ENCODE peak calls at places on chromosomes 5 and 9, in four cellular contexts. V is GM23338, M is lung, E is globus pallidus. C is an unnamed sample.

GRCh38 chr9:2022560-2022959 is 7.4 kb downstream of the SMARCA2 start:
- DNase-seq in V (no peak), M (no peak), E (no peak), C (no peak)

GRCh38 chr9:38697901-38698300 is 22.0 kb downstream of the FAM240B start:
- DNase-seq in V (no peak), M (no peak), E (no peak), C (no peak)

GRCh38 chr5:83543898-83544297 is 72.4 kb downstream of the VCAN start:
- DNase-seq in V (no peak), M (no peak), E (no peak), C (no peak)

GRCh38 chr5:111927191-111927590 is 170.2 kb upstream of the NREP start:
- DNase-seq in V (no peak), M (no peak), E (no peak), C (no peak)

GRCh38 chr9:103816146-103816545 is 278.0 kb upstream of the SMC2 start:
- DNase-seq in V (no peak), M (no peak), E (no peak), C (no peak)

GRCh38 chr5:1178529-1179382 is 22.6 kb upstream of the SLC6A19 start:
- DNase-seq in V (no peak), M (no peak), E (no peak), C (no peak)

GRCh38 chr9:22992781-22993180 is 546.2 kb downstream of the DMRTA1 start:
- DNase-seq in V (no peak), M (no peak), E (no peak), C (no peak)

GRCh38 chr9:76905661-76905983 is 292 bp downstream of the PRUNE2 start:
- DNase-seq in V (peak), M (no peak), E (no peak), C (no peak)

GRCh38 chr5:68740204-68740910 is 353.5 kb upstream of the SLC30A5 start:
- DNase-seq in V (no peak), M (no peak), E (no peak), C (no peak)

GRCh38 chr5:6543346-6543730 is 89.5 kb downstream of the NSUN2 start:
- DNase-seq in V (no peak), M (no peak), E (no peak), C (no peak)

GRCh38 chr9:7300484-7300883 is 499.1 kb downstream of the DMAC1 start:
- DNase-seq in V (no peak), M (no peak), E (no peak), C (no peak)

GRCh38 chr5:131679911-131680310 is 44.9 kb upstream of the RAPGEF6 start:
- DNase-seq in V (no peak), M (no peak), E (no peak), C (no peak)

GRCh38 chr5:39211773-39212172 is 7.6 kb downstream of the FYB1 start:
- DNase-seq in V (no peak), M (no peak), E (no peak), C (no peak)

GRCh38 chr5:5967373-5967772 is 411.0 kb downstream of the MED10 start:
- DNase-seq in V (no peak), M (peak), E (no peak), C (no peak)

GRCh38 chr9:91847576-91847975 is 102.5 kb downstream of the ROR2 start:
- DNase-seq in V (peak), M (no peak), E (no peak), C (no peak)

GRCh38 chr9:38367898-38368297 is 24.6 kb upstream of the ALDH1B1 start:
- DNase-seq in V (no peak), M (no peak), E (no peak), C (no peak)

GRCh38 chr5:9534881-9535517 is 10.9 kb downstream of the SEMA5A start:
- DNase-seq in V (no peak), M (no peak), E (no peak), C (no peak)

GRCh38 chr9:128078504-128079434 is 10.7 kb downstream of the SLC25A25 start:
- DNase-seq in V (no peak), M (no peak), E (no peak), C (no peak)

GRCh38 chr9:131657890-131658752 is 81.8 kb downstream of the RAPGEF1 start:
- DNase-seq in V (no peak), M (no peak), E (no peak), C (no peak)

GRCh38 chr9:35335164-35335563 is 154.7 kb upstream of the RUSC2 start:
- DNase-seq in V (no peak), M (no peak), E (no peak), C (no peak)

GRCh38 chr5:61332891-61333350 is 863 bp downstream of the ZSWIM6 start:
- DNase-seq in V (peak), M (peak), E (peak), C (peak)

GRCh38 chr9:25960235-25960634 is 282.0 kb upstream of the TUSC1 start:
- DNase-seq in V (no peak), M (no peak), E (no peak), C (no peak)

GRCh38 chr5:67647772-67648171 is 451.2 kb upstream of the CD180 start:
- DNase-seq in V (no peak), M (no peak), E (no peak), C (no peak)

GRCh38 chr5:112635276-112635675 is 102.4 kb upstream of the APC start:
- DNase-seq in V (no peak), M (no peak), E (no peak), C (no peak)

GRCh38 chr9:35258665-35259474 is 97.1 kb downstream of the UNC13B start:
- DNase-seq in V (peak), M (peak), E (peak), C (peak)

GRCh38 chr5:89546658-89547057 is 663.7 kb upstream of the MEF2C start:
- DNase-seq in V (no peak), M (no peak), E (no peak), C (no peak)

GRCh38 chr9:91214086-91214485 is 147.6 kb downstream of the AUH start:
- DNase-seq in V (no peak), M (no peak), E (no peak), C (no peak)

GRCh38 chr5:170782438-170782837 is 1.1 kb upstream of the GABRP start:
- DNase-seq in V (no peak), M (peak), E (no peak), C (no peak)

GRCh38 chr5:13350754-13351153 is 593.7 kb downstream of the DNAH5 start:
- DNase-seq in V (no peak), M (no peak), E (no peak), C (no peak)

GRCh38 chr9:7216004-7216821 is 458.4 kb downstream of the KDM4C start:
- DNase-seq in V (no peak), M (no peak), E (no peak), C (no peak)

GRCh38 chr5:157956271-157956885 is 97.4 kb upstream of the CLINT1 start:
- DNase-seq in V (no peak), M (no peak), E (peak), C (no peak)

C was measured in T-helper 1 cell.